ENCODE peak calls at places on chromosome 15, in seven cellular contexts. J is brain microvascular endothelial cell; G is cardiac fibroblast; O is natural killer cell; H is CD8-positive, alpha-beta T cell; V is WTC11; E is AG04449. C is an unnamed sample.

GRCh38 chr15:76840830-76841460 is 64.2 kb downstream of the SCAPER start:
- DNase-seq in V (no peak), H (no peak), O (no peak), J (peak), G (peak), E (no peak), C (no peak)

GRCh38 chr15:77592768-77593167 is 39.9 kb downstream of the LINGO1 start:
- DNase-seq in H (no peak), V (no peak), G (no peak), O (no peak), E (no peak), J (no peak), C (no peak)

GRCh38 chr15:47768730-47769129 is 51.4 kb downstream of the SEMA6D start:
- DNase-seq in H (no peak), O (no peak), G (no peak), E (no peak), V (no peak), J (no peak), C (no peak)

GRCh38 chr15:62164500-62165028 is 521 bp downstream of the C2CD4B start:
- DNase-seq in H (no peak), O (no peak), E (no peak), J (no peak), G (peak), V (peak), C (no peak)

GRCh38 chr15:39498642-39499041 is 82.2 kb upstream of the THBS1 start:
- DNase-seq in G (no peak), H (no peak), V (no peak), E (no peak), J (no peak), O (no peak), C (no peak)

GRCh38 chr15:38652998-38653397 is 88.4 kb upstream of the RASGRP1 start:
- DNase-seq in O (peak), E (no peak), J (no peak), G (no peak), H (peak), V (no peak), C (no peak)

GRCh38 chr15:48400086-48400485 is 68.9 kb downstream of the DUT start:
- DNase-seq in E (no peak), O (no peak), H (no peak), V (no peak), G (no peak), J (no peak), C (no peak)

GRCh38 chr15:69836526-69837230 is 261.0 kb downstream of the TLE3 start:
- DNase-seq in O (no peak), E (no peak), V (no peak), G (no peak), J (no peak), H (no peak), C (no peak)

GRCh38 chr15:39624806-39625205 is 43.9 kb downstream of the THBS1 start:
- DNase-seq in V (no peak), E (peak), H (peak), O (peak), G (peak), J (peak), C (no peak)

GRCh38 chr15:60392601-60392985 is 5.2 kb downstream of the ANXA2 start:
- DNase-seq in H (no peak), E (no peak), G (peak), J (peak), O (no peak), V (no peak), C (no peak)

GRCh38 chr15:68301300-68301699 is 23.8 kb downstream of the FEM1B start:
- DNase-seq in G (no peak), E (no peak), V (no peak), J (no peak), O (no peak), H (no peak), C (no peak)

GRCh38 chr15:29934251-29934650 is 112.0 kb upstream of the TJP1 start:
- DNase-seq in E (peak), H (no peak), O (no peak), J (peak), V (no peak), G (peak), C (no peak)

GRCh38 chr15:40367673-40368611 is 9.9 kb downstream of the DISP2 start:
- DNase-seq in H (peak), G (peak), V (peak), J (peak), O (peak), E (no peak), C (peak)

GRCh38 chr15:85558747-85559327 is 178.4 kb downstream of the AKAP13 start:
- DNase-seq in E (no peak), H (no peak), J (no peak), O (no peak), V (no peak), G (no peak), C (no peak)

GRCh38 chr15:81071130-81071529 is 62.9 kb upstream of the CFAP161 start:
- DNase-seq in O (no peak), H (no peak), G (peak), E (peak), V (no peak), J (peak), C (no peak)

GRCh38 chr15:91940466-91941381 is 87.2 kb downstream of the SLCO3A1 start:
- DNase-seq in H (no peak), J (no peak), E (no peak), O (no peak), V (no peak), G (no peak), C (peak)

GRCh38 chr15:100158368-100158767 is 183.4 kb downstream of the ADAMTS17 start:
- DNase-seq in E (no peak), V (no peak), H (no peak), G (no peak), J (no peak), O (no peak), C (no peak)

GRCh38 chr15:60945196-60945595 is 283.9 kb downstream of the RORA start:
- DNase-seq in H (no peak), V (no peak), J (no peak), O (no peak), E (no peak), G (no peak), C (no peak)

GRCh38 chr15:73818308-73818985 is 54.9 kb upstream of the TBC1D21 start:
- DNase-seq in E (no peak), O (no peak), J (no peak), H (no peak), G (no peak), V (no peak), C (no peak)

GRCh38 chr15:92092391-92092790 is 238.9 kb downstream of the SLCO3A1 start:
- DNase-seq in V (no peak), H (no peak), J (no peak), O (no peak), G (no peak), E (no peak), C (no peak)

GRCh38 chr15:67564590-67565345 is 22.3 kb downstream of the MAP2K5 start:
- DNase-seq in V (no peak), E (no peak), J (peak), G (peak), H (no peak), O (no peak), C (no peak)

GRCh38 chr15:63503739-63504246 is 600 bp upstream of the USP3 start:
- DNase-seq in O (peak), E (no peak), G (peak), V (peak), H (peak), J (peak), C (peak)

GRCh38 chr15:63506537-63507035 is 2.2 kb downstream of the USP3 start:
- DNase-seq in G (peak), J (no peak), H (no peak), O (no peak), V (no peak), E (no peak), C (no peak)

GRCh38 chr15:63505842-63506222 is 1.4 kb downstream of the USP3 start:
- DNase-seq in V (no peak), J (no peak), G (no peak), H (no peak), O (no peak), E (no peak), C (no peak)

GRCh38 chr15:63504247-63504978 is at the start of gene USP3:
- DNase-seq in O (peak), G (peak), E (peak), V (peak), H (peak), J (peak), C (peak)

GRCh38 chr15:63504979-63505841 is 817 bp downstream of the USP3 start:
- DNase-seq in G (peak), V (peak), E (no peak), H (peak), J (peak), O (peak), C (no peak)
- TF ChIP-seq CTCF in G (peak), V (no peak), E (peak), H (no peak), J (peak), O (no peak), C (peak)

DNA sequence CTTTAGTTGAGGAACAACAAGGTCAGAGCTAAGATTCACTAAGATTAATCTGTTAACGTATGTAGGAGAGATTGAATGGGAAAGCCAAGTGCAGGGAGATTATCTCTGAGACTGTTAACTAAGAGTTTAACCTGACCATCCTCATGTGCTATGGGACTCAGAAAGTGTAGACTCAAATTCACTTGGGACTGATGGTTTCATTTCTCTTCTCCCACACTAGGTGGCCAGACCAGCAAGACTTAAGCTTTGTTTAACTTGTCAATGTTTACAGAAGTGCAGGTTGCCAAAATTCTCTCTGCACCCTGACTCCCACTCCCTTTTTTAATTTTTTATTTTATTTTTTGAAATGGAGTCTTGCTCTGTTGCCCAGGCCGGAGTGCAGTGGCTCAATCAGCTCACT is 6.3 kb upstream of the HEXA start:
- DNase-seq in E (no peak), O (no peak), J (no peak), H (no peak), V (no peak), G (no peak), C (no peak)
- TF ChIP-seq CTCF in E (no peak), O (no peak), J (peak), H (no peak), V (no peak), G (peak), C (peak)

GRCh38 chr15:71136159-71137137 is 21.2 kb downstream of the THSD4 start:
- DNase-seq in G (peak), H (no peak), J (peak), E (no peak), V (no peak), O (no peak), C (no peak)
- TF ChIP-seq CTCF in G (peak), H (no peak), J (peak), E (peak), V (no peak), O (no peak), C (no peak)

DNA sequence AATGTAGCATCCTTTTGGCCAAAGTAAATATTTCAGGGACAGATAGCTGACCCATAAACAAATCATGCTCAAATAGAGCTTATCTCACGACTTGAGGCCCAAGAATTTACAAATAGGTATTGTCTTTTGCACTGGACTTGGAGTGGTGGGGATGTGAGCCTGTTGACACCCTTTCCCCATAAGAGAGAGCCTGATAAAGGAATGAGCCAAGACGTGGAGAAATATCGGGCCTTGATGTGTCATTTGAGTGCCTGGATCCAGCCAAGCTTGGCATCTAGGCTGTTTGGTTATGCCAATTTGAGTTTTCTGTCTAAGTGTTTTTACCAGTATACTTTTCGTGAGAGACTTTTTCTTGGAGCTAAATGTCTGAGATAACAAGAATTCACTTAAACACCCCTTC is 112.9 kb upstream of the RGMA start:
- DNase-seq in V (no peak), G (no peak), H (no peak), J (no peak), E (no peak), O (no peak), C (no peak)
- TF ChIP-seq CTCF in V (no peak), G (no peak), H (no peak), J (no peak), E (no peak), O (no peak), C (no peak)

GRCh38 chr15:32029862-32030781 is at the start of gene CHRNA7:
- DNase-seq in J (peak), O (no peak), E (no peak), G (peak), H (no peak), V (peak), C (no peak)
- TF ChIP-seq CTCF in J (peak), O (no peak), E (peak), G (no peak), H (no peak), V (no peak), C (no peak)

DNA sequence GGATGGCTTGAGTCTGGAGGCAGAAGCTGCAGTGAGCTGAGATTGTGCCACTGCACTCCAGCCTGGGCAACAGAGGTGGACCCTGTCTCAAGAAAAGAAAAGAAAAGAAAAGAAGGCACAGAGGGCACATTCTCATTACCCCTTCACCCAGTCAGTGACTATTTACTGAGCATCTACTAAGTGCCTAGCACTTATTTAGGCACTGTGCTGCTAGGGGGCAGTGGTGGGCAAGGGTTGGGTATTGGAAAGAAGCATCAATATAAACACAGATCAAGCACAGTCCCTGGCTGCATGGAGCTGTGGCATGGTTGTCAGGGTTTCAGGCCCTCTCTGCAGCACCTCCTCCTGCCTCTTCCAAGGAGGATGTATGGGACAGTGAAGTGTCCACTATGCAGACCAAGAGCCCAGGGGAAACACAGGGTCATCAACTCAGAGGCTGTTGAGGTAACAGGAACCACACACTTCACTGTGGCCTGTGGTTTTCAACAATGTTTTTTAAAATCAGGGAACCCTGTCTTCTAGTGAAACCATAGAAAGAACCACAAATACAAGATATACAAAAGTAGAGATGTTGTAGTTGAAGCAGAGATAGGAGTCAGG is 138.5 kb downstream of the RAB11A start:
- DNase-seq in H (no peak), V (peak), E (no peak), O (no peak), G (no peak), J (no peak), C (no peak)
- TF ChIP-seq CTCF in H (no peak), V (no peak), E (no peak), O (no peak), G (no peak), J (no peak), C (no peak)

DNA sequence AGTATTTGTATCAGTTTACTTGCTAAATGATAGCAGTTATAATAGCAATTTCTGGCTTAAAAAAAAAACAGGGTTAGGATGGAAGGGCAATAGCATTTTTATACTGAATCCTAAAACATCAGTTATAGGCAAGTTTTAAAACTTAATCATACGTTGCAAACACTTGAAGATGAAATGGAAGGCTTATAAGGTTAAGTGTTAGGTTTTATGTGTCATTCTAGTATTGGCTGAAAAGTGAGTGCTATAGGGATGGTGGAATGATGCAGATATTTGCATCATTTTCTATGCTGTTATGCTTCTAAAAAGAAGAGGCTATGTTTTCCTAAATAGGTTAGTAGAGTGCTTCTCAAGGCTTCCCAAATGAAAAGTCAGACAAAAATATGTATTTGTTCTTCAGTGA is 23.3 kb downstream of the ARIH1 start:
- DNase-seq in G (no peak), O (no peak), H (no peak), E (no peak), V (no peak), J (no peak), C (no peak)
- TF ChIP-seq CTCF in G (no peak), O (no peak), H (no peak), E (no peak), V (no peak), J (no peak), C (no peak)

DNA sequence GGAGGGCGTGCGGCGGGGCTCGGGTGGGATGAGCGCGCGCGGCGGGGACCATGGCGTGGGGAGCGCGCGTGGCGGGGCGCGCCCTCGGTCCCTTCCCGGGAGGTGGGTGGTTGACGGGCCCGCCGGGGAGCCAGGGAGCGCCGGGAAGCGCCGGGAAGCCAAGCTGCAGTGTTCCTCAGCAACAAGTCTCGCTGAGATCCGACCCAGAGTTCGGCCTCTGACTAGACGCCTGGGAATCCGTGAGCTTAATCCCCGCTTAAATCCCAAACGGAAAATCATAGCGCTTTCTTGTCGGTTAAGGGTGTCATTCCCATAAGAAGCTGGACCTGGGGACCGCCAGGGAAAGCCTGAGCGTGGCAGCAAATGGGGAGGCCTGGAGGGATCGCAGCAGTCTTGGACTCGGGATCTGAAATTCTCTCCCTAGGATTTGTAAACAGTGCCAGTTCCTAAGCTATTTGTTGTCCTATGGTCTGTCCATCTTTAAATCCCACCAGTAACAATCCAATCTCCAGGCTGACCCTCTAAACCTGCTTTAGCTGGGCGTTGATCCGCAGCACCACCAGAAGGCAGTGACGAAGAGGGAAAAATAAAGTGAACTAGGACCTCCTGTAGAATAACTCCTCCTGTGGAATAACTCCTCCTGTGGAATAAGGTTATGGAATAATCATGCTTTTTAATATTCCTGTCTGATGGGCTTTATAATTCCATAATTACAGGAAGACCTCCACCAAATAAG is 560 bp upstream of the NEDD4 start:
- DNase-seq in E (no peak), J (peak), V (peak), G (peak), H (no peak), O (no peak), C (no peak)
- TF ChIP-seq CTCF in E (no peak), J (peak), V (no peak), G (no peak), H (no peak), O (no peak), C (peak)

GRCh38 chr15:45181491-45182285 is 6.1 kb downstream of the SHF start:
- DNase-seq in E (no peak), G (no peak), J (no peak), H (no peak), V (no peak), O (no peak), C (no peak)

GRCh38 chr15:45177285-45177684 is 10.5 kb downstream of the SHF start:
- DNase-seq in O (no peak), G (peak), J (no peak), V (no peak), H (no peak), E (no peak), C (no peak)

GRCh38 chr15:45180201-45180600 is 7.6 kb downstream of the SHF start:
- DNase-seq in O (peak), J (no peak), H (peak), G (no peak), E (no peak), V (no peak), C (no peak)

GRCh38 chr15:45180648-45181436 is 6.9 kb downstream of the SHF start:
- DNase-seq in G (no peak), V (no peak), E (no peak), O (no peak), H (no peak), J (no peak), C (no peak)

DNA sequence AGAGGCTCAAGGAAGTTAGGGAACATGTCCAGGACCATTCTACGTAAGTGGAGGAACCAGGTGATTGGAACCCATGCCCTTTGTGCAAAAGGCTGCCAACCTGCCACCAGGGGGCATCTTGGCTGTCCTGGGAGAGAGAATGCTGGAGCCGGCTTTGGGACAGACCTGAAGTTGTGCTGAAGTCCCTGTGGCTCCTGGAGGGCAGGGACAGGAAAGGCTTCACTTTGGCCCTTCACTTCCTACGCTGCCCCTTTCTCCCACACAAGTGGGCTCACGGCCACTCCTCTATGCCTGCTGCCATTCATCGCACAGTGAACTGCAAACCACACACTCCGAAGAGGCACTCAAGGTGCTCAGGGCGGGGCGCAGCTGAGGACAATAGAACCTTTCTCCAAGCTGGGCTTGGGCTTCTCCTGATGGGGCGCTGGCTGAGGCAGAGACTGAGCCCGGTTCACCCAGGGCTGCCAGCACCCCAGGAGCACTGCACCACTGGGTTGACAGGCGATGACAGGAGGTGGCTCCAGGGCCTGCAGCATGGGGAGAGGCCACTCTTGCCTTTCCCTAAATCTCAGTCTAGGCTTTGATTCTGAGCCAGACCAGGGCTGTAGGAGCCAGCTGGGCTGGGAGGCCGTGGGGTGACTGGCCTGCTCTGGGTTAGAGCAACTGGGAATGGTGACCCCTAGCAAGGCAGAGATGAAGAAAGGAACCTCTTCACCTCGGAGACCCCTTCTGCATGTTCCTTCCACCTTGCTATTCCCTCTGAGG is 8.4 kb downstream of the SHF start:
- DNase-seq in E (no peak), O (no peak), G (peak), V (peak), H (peak), J (no peak), C (no peak)
- TF ChIP-seq CTCF in E (peak), O (no peak), G (peak), V (peak), H (peak), J (peak), C (peak)

C was measured in CD14-positive monocyte.